ENCODE peak calls at places on chromosomes 6 and 20, in four cellular contexts. Y is CD4-positive, alpha-beta memory T cell; D is BE2C; B is mucosa of descending colon. J is an unnamed sample.

GRCh38 chr20:60191014-60191413 is 232.8 kb downstream of the CDH26 start:
- DNase-seq in Y (no peak), D (no peak), B (no peak), J (no peak)

GRCh38 chr6:13924146-13924948 is 405 bp upstream of the RNF182 start:
- DNase-seq in Y (peak), D (peak), B (peak), J (no peak)

GRCh38 chr20:12201289-12201991 is 283.7 kb downstream of the BTBD3 start:
- DNase-seq in Y (no peak), D (no peak), B (no peak), J (no peak)

GRCh38 chr6:162750776-162751175 is 23.0 kb downstream of the PACRG start:
- DNase-seq in Y (no peak), D (no peak), B (no peak), J (no peak)

GRCh38 chr6:169867751-169868191 is 116.3 kb downstream of the ERMARD start:
- DNase-seq in Y (no peak), D (no peak), B (no peak), J (no peak)

GRCh38 chr20:47066484-47067270 is 172.0 kb downstream of the EYA2 start:
- DNase-seq in Y (no peak), D (no peak), B (no peak), J (no peak)

GRCh38 chr6:12748815-12749521 is 32.4 kb downstream of the PHACTR1 start:
- DNase-seq in Y (no peak), D (peak), B (no peak), J (no peak)

GRCh38 chr6:22409487-22409886 is 112.7 kb upstream of the PRL start:
- DNase-seq in Y (no peak), D (no peak), B (no peak), J (no peak)

GRCh38 chr6:51562198-51562597 is 525.2 kb downstream of the PKHD1 start:
- DNase-seq in Y (no peak), D (no peak), B (no peak), J (no peak)

GRCh38 chr6:46366190-46366900 is 124.9 kb downstream of the RCAN2 start:
- DNase-seq in Y (no peak), D (no peak), B (no peak), J (no peak)

GRCh38 chr6:164133095-164133494 is 718.6 kb downstream of the QKI start:
- DNase-seq in Y (no peak), D (no peak), B (no peak), J (no peak)

GRCh38 chr6:34391711-34392496 is 565 bp downstream of the NUDT3 start:
- DNase-seq in Y (peak), D (peak), B (peak), J (no peak)

GRCh38 chr6:161219336-161220079 is 54.4 kb downstream of the AGPAT4 start:
- DNase-seq in Y (no peak), D (no peak), B (no peak), J (no peak)

GRCh38 chr20:46151936-46152335 is 33.8 kb downstream of the CD40 start:
- DNase-seq in Y (no peak), D (no peak), B (no peak), J (no peak)

GRCh38 chr6:135030532-135031178 is 24.0 kb downstream of the HBS1L start:
- DNase-seq in Y (no peak), D (no peak), B (no peak), J (no peak)

GRCh38 chr6:31572041-31572911 is at the start of gene LTA:
- DNase-seq in Y (peak), D (no peak), B (peak), J (no peak)

GRCh38 chr6:78835817-78836216 is 31.5 kb upstream of the IRAK1BP1 start:
- DNase-seq in Y (no peak), D (no peak), B (no peak), J (no peak)

GRCh38 chr6:137904822-137905617 is 38.0 kb downstream of the TNFAIP3 start:
- DNase-seq in Y (no peak), D (no peak), B (no peak), J (no peak)

GRCh38 chr6:110178626-110179405 is 654 bp downstream of the WASF1 start:
- DNase-seq in Y (peak), D (peak), B (peak), J (peak)

GRCh38 chr6:97049254-97050004 is 124.9 kb downstream of the KLHL32 start:
- DNase-seq in Y (no peak), D (no peak), B (no peak), J (no peak)

GRCh38 chr20:6708010-6708409 is 59.5 kb upstream of the BMP2 start:
- DNase-seq in Y (no peak), D (no peak), B (peak), J (no peak)

GRCh38 chr6:163341671-163342070 is 72.8 kb upstream of the QKI start:
- DNase-seq in Y (no peak), D (no peak), B (no peak), J (no peak)

GRCh38 chr20:53032021-53033001 is 60.2 kb downstream of the TSHZ2 start:
- DNase-seq in Y (no peak), D (no peak), B (no peak), J (no peak)

GRCh38 chr6:45843848-45844521 is 171.7 kb downstream of the CLIC5 start:
- DNase-seq in Y (no peak), D (no peak), B (no peak), J (no peak)

GRCh38 chr20:15061955-15062354 is 724.5 kb upstream of the FLRT3 start:
- DNase-seq in Y (no peak), D (no peak), B (no peak), J (no peak)

GRCh38 chr20:31473331-31474096 is 1.4 kb downstream of the DEFB124 start:
- DNase-seq in Y (no peak), D (no peak), B (no peak), J (no peak)

GRCh38 chr20:31474097-31474436 is 860 bp downstream of the DEFB124 start:
- DNase-seq in Y (no peak), D (no peak), B (no peak), J (no peak)

GRCh38 chr20:31475472-31476312 is 604 bp downstream of the REM1 start:
- DNase-seq in Y (no peak), D (no peak), B (no peak), J (no peak)

GRCh38 chr20:31476313-31476623 is 1.2 kb downstream of the REM1 start:
- DNase-seq in Y (no peak), D (no peak), B (no peak), J (no peak)

GRCh38 chr20:31475032-31475431 is at the start of the genes DEFB124 and REM1:
- DNase-seq in Y (no peak), D (peak), B (peak), J (no peak)
- H3K4me3 ChIP-seq in Y (no peak), D (no peak), B (no peak), J (no peak)

GRCh38 chr6:148462203-148462602 is 119.6 kb downstream of the SASH1 start:
- DNase-seq in Y (no peak), D (no peak), B (no peak), J (no peak)
- H3K4me3 ChIP-seq in Y (no peak), D (no peak), B (no peak), J (no peak)

GRCh38 chr6:41372526-41373366 is 37.3 kb downstream of the NCR2 start:
- DNase-seq in Y (no peak), D (no peak), B (no peak), J (no peak)

GRCh38 chr6:41370488-41371111 is 35.2 kb downstream of the NCR2 start:
- DNase-seq in Y (no peak), D (no peak), B (no peak), J (no peak)

GRCh38 chr6:41373367-41373918 is 38.0 kb downstream of the NCR2 start:
- DNase-seq in Y (no peak), D (no peak), B (no peak), J (no peak)

GRCh38 chr6:41371992-41372525 is 36.7 kb downstream of the NCR2 start:
- DNase-seq in Y (peak), D (no peak), B (no peak), J (no peak)

GRCh38 chr6:41371461-41371991 is 36.1 kb downstream of the NCR2 start:
- DNase-seq in Y (no peak), D (no peak), B (peak), J (no peak)
- H3K4me3 ChIP-seq in Y (no peak), D (no peak), B (no peak), J (peak)

GRCh38 chr20:17647391-17648305 is 34.4 kb downstream of the RRBP1 start:
- DNase-seq in Y (no peak), D (no peak), B (peak), J (no peak)

GRCh38 chr20:17650816-17651760 is 31.0 kb downstream of the RRBP1 start:
- DNase-seq in Y (no peak), D (no peak), B (peak), J (no peak)

GRCh38 chr20:17648306-17648646 is 33.8 kb downstream of the RRBP1 start:
- DNase-seq in Y (no peak), D (no peak), B (peak), J (no peak)

GRCh38 chr20:17650301-17650761 is 31.7 kb downstream of the RRBP1 start:
- DNase-seq in Y (no peak), D (no peak), B (peak), J (no peak)

DNA sequence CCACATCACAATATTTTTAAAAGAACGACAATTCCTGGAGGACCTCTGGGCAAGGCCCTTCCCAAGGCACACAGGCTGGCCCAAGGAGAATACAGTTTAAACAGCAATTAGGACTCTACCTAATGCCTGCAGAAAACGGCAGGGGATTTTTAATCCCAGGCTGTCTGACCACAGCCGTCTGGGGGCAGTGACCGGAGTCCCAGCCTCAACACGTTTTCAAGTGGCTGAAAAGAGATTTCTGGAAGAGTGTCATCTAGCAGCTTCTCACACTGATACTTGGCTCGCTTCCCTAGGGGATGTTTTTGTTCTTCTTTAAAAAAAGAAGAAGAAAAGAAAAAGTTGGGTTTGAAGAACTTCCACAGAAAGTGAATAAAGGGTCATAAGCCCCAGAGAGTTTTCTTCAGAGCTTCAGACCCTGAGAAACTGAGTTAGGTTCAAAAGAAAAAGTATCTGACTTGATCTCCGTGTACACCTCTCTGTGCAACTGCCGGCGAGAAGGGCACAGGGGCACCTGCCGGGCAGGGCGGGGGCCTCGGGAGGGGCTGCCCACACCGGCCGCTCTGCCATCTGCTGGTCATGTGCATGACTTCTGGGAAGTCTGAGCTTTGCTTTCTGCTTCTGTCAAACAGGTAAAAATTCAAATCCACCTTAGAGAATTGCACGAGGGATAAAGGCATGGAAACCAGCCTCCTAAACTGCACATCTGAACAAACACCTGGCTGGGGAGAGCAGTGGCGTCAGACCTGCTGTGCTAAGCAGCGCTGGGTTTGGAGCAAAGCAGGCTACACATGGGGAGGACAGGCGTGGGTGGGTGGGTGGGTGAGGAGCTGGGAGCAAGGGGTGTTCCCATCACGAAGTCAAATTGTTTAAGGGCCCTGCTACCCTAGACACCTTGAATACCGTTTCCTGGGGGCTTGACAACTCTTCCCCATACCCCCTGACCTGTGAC is 33.0 kb downstream of the RRBP1 start:
- DNase-seq in Y (peak), D (no peak), B (peak), J (no peak)
- H3K4me3 ChIP-seq in Y (no peak), D (no peak), B (no peak), J (no peak)

GRCh38 chr6:158663465-158664167 is 13.8 kb downstream of the SYTL3 start:
- DNase-seq in Y (no peak), D (no peak), B (no peak), J (no peak)
- H3K4me3 ChIP-seq in Y (no peak), D (no peak), B (no peak), J (no peak)

DNA sequence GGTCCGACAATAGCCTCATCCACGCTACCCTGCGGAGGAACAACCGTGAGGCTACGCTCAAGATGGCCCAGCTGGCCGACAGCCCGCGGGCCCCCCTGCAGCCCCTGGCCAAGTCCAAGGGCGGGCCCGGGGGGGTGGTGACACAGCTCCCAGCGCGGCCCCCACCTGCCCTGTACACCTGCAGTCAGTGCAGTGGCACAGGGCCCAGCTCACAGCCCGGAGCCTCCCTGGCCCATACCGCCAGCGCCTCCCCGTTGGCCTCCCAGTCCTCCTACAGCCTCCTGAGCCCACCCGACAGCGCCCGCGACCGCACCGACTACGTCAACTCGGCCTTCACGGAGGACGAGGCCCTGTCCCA is 57.3 kb upstream of the TMEM181 start:
- DNase-seq in Y (no peak), D (no peak), B (no peak), J (no peak)
- H3K4me3 ChIP-seq in Y (no peak), D (no peak), B (no peak), J (no peak)